ENCODE peak calls at places on chromosomes 4 and X, in seven cellular contexts. G is stimulated activated CD4-positive, alpha-beta T cell treated with anti-CD3 and anti-CD28 coated beads, Interleukin-4, amount 100 ng/mL, for 24 hours; R is Kasumi-1; Z is GM23248; J is EL; I is heart right ventricle; N is renal cortical epithelial cell. C is an unnamed sample.

GRCh38 chr4:16663722-16664121 is 234.7 kb downstream of the LDB2 start:
- DNase-seq in G (no peak), R (peak), Z (peak), J (peak), I (no peak), N (no peak), C (no peak)

GRCh38 chrX:24424948-24425347 is 40.1 kb upstream of the PDK3 start:
- DNase-seq in G (no peak), R (no peak), Z (peak), J (peak), I (peak), N (peak), C (no peak)

GRCh38 chr4:24750106-24750505 is 45.3 kb upstream of the SOD3 start:
- DNase-seq in G (no peak), R (no peak), Z (no peak), J (no peak), I (no peak), N (no peak), C (no peak)

GRCh38 chr4:3833326-3833989 is 67.3 kb downstream of the ADRA2C start:
- DNase-seq in G (no peak), R (no peak), Z (no peak), J (no peak), I (no peak), N (no peak), C (no peak)

GRCh38 chr4:127479031-127479622 is 153.6 kb upstream of the INTU start:
- DNase-seq in G (no peak), R (peak), Z (peak), J (peak), I (no peak), N (peak), C (peak)

GRCh38 chr4:90602728-90603127 is 475.5 kb downstream of the CCSER1 start:
- DNase-seq in G (no peak), R (no peak), Z (no peak), J (no peak), I (no peak), N (no peak), C (no peak)

GRCh38 chrX:134338527-134338926 is 101.5 kb downstream of the CCDC160 start:
- DNase-seq in G (no peak), R (no peak), Z (no peak), J (no peak), I (no peak), N (no peak), C (peak)

GRCh38 chr4:72394264-72394663 is 174.8 kb downstream of the ADAMTS3 start:
- DNase-seq in G (no peak), R (no peak), Z (no peak), J (no peak), I (no peak), N (peak), C (no peak)

GRCh38 chrX:42577936-42578335 is 200.0 kb downstream of the PPP1R2C start:
- DNase-seq in G (no peak), R (no peak), Z (no peak), J (no peak), I (no peak), N (no peak), C (no peak)

GRCh38 chr4:40238008-40238699 is 41.3 kb downstream of the RHOH start:
- DNase-seq in G (no peak), R (peak), Z (no peak), J (no peak), I (no peak), N (no peak), C (peak)

GRCh38 chr4:185127021-185127925 is 15.8 kb upstream of the SLC25A4 start:
- DNase-seq in G (no peak), R (no peak), Z (peak), J (peak), I (peak), N (no peak), C (no peak)

GRCh38 chr4:185559913-185560281 is 24.6 kb upstream of the PDLIM3 start:
- DNase-seq in G (no peak), R (no peak), Z (peak), J (peak), I (no peak), N (peak), C (no peak)

GRCh38 chrX:76148753-76149152 is 24.1 kb upstream of the PBDC1 start:
- DNase-seq in G (peak), R (peak), Z (peak), J (peak), I (peak), N (peak), C (peak)

GRCh38 chr4:173680278-173680677 is 150.2 kb upstream of the HAND2 start:
- DNase-seq in G (no peak), R (no peak), Z (no peak), J (no peak), I (peak), N (no peak), C (no peak)

GRCh38 chr4:189802884-189803283 is 137.8 kb upstream of the FRG1 start:
- DNase-seq in G (no peak), R (no peak), Z (no peak), J (no peak), I (no peak), N (no peak), C (peak)